ENCODE peak calls at places on chromosomes 2 and 18, in seven cellular contexts. V is progenitor cell of endocrine pancreas, X is activated T-helper 1 cell treated with Interleukin-2 at 50 U/mL for 16 hours, M is adrenal gland, F is GDM1, I is type B pancreatic cell, B is EL. O is an unnamed sample.
A peak's percentile ranks its signal among the peaks of the same experiment; 100 is the strongest.

GRCh38 chr2:195657634-195658540 is 861 bp downstream of the SLC39A10 start:
- DNase-seq in V (peak; percentile 39), X (peak; percentile 55), M (peak; percentile 78), F (peak; percentile 58), I (peak; percentile 76), B (peak; percentile 68), O (peak; percentile 62)

GRCh38 chr18:74493689-74494088 is 2.5 kb upstream of the CNDP2 start:
- DNase-seq in V (no peak), X (peak; percentile 37), M (no peak), F (peak; percentile 57), I (peak; percentile 65), B (peak; percentile 26), O (peak; percentile 50)

GRCh38 chr18:7926526-7926925 is 359.4 kb downstream of the PTPRM start:
- DNase-seq in V (no peak), X (no peak), M (no peak), F (no peak), I (no peak), B (no peak), O (no peak)

GRCh38 chr2:188291617-188292445 is at the start of gene GULP1:
- DNase-seq in V (peak; percentile 72), X (no peak), M (peak; percentile 86), F (no peak), I (peak; percentile 87), B (peak; percentile 82), O (no peak)

GRCh38 chr18:74303936-74304335 is 11.7 kb upstream of the C18orf63 start:
- DNase-seq in V (no peak), X (no peak), M (no peak), F (no peak), I (no peak), B (peak; percentile 78), O (no peak)

GRCh38 chr18:48942554-48943261 is 8.1 kb downstream of the SMAD7 start:
- DNase-seq in V (peak; percentile 46), X (no peak), M (peak; percentile 90), F (no peak), I (no peak), B (peak; percentile 99), O (no peak)

GRCh38 chr2:172545408-172546075 is 10.3 kb upstream of the PDK1 start:
- DNase-seq in V (no peak), X (no peak), M (no peak), F (no peak), I (no peak), B (no peak), O (no peak)

GRCh38 chr2:117674172-117674571 is 140.3 kb upstream of the DDX18 start:
- DNase-seq in V (no peak), X (no peak), M (no peak), F (no peak), I (no peak), B (no peak), O (no peak)

GRCh38 chr2:239865059-239865639 is 160.0 kb downstream of the NDUFA10 start:
- DNase-seq in V (no peak), X (no peak), M (no peak), F (no peak), I (no peak), B (no peak), O (no peak)

GRCh38 chr2:54166121-54166773 is 50.8 kb downstream of the ACYP2 start:
- DNase-seq in V (no peak), X (no peak), M (no peak), F (no peak), I (no peak), B (peak; percentile 8), O (no peak)

GRCh38 chr2:141692829-141693228 is 438.0 kb downstream of the LRP1B start:
- DNase-seq in V (no peak), X (no peak), M (no peak), F (no peak), I (no peak), B (no peak), O (no peak)

GRCh38 chr2:217753460-217754200 is 249.2 kb downstream of the TNS1 start:
- DNase-seq in V (no peak), X (no peak), M (no peak), F (no peak), I (no peak), B (peak; percentile 26), O (no peak)

GRCh38 chr2:108833219-108833618 is 46.6 kb downstream of the CCDC138 start:
- DNase-seq in V (no peak), X (no peak), M (no peak), F (no peak), I (no peak), B (no peak), O (no peak)

GRCh38 chr2:225737556-225737955 is 338.0 kb downstream of the NYAP2 start:
- DNase-seq in V (no peak), X (no peak), M (no peak), F (no peak), I (no peak), B (peak; percentile 76), O (no peak)

GRCh38 chr2:179106342-179107178 is 56.6 kb upstream of the CCDC141 start:
- DNase-seq in V (no peak), X (no peak), M (peak; percentile 57), F (no peak), I (no peak), B (peak; percentile 96), O (no peak)

GRCh38 chr2:24304098-24304497 is 56.2 kb downstream of the ITSN2 start:
- DNase-seq in V (no peak), X (no peak), M (peak; percentile 95), F (no peak), I (no peak), B (no peak), O (no peak)

GRCh38 chr2:201580486-201580885 is 62.8 kb downstream of the TMEM237 start:
- DNase-seq in V (no peak), X (no peak), M (no peak), F (no peak), I (no peak), B (peak; percentile 68), O (no peak)

GRCh38 chr2:191691016-191691725 is 13.2 kb downstream of the NABP1 start:
- DNase-seq in V (no peak), X (no peak), M (peak; percentile 25), F (peak; percentile 47), I (no peak), B (peak; percentile 79), O (peak; percentile 22)

GRCh38 chr2:37851428-37851827 is 73.7 kb upstream of the RMDN2 start:
- DNase-seq in V (no peak), X (no peak), M (no peak), F (no peak), I (no peak), B (no peak), O (no peak)

GRCh38 chr2:205706769-205707375 is 24.6 kb downstream of the NRP2 start:
- DNase-seq in V (no peak), X (peak; percentile 13), M (peak; percentile 89), F (peak; percentile 83), I (no peak), B (peak; percentile 84), O (no peak)

GRCh38 chr18:74351354-74351753 is 35.7 kb downstream of the C18orf63 start:
- DNase-seq in V (no peak), X (no peak), M (peak; percentile 33), F (no peak), I (no peak), B (peak; percentile 72), O (no peak)

GRCh38 chr18:31099490-31100230 is 2.6 kb downstream of the DSC2 start:
- DNase-seq in V (no peak), X (no peak), M (no peak), F (no peak), I (no peak), B (no peak), O (no peak)

GRCh38 chr2:177547122-177547521 is 154.5 kb downstream of the AGPS start:
- DNase-seq in V (no peak), X (no peak), M (no peak), F (no peak), I (no peak), B (no peak), O (no peak)

GRCh38 chr2:94994914-94995236 is 30.6 kb upstream of the MAL start:
- DNase-seq in V (no peak), X (no peak), M (no peak), F (no peak), I (no peak), B (no peak), O (no peak)

GRCh38 chr2:233473878-233474277 is 92.7 kb downstream of the USP40 start:
- DNase-seq in V (no peak), X (no peak), M (no peak), F (no peak), I (no peak), B (no peak), O (no peak)

GRCh38 chr2:147844691-147845607 is at the start of gene ACVR2A:
- DNase-seq in V (peak; percentile 33), X (no peak), M (peak; percentile 28), F (no peak), I (peak; percentile 71), B (peak; percentile 45), O (peak; percentile 22)

GRCh38 chr2:179860255-179861026 is 971 bp downstream of the ZNF385B start:
- DNase-seq in V (no peak), X (no peak), M (peak; percentile 20), F (no peak), I (no peak), B (peak; percentile 2), O (no peak)

GRCh38 chr2:240165638-240166037 is 25.2 kb upstream of the OTOS start:
- DNase-seq in V (no peak), X (no peak), M (no peak), F (no peak), I (no peak), B (no peak), O (no peak)

GRCh38 chr18:52007109-52007508 is 332.9 kb upstream of the DCC start:
- DNase-seq in V (no peak), X (no peak), M (no peak), F (no peak), I (no peak), B (no peak), O (no peak)

GRCh38 chr2:231909631-231910030 is 16.6 kb downstream of the NPPC start:
- DNase-seq in V (no peak), X (no peak), M (no peak), F (no peak), I (no peak), B (no peak), O (no peak)

GRCh38 chr2:33411765-33412164 is 64.7 kb upstream of the RASGRP3 start:
- DNase-seq in V (no peak), X (no peak), M (no peak), F (no peak), I (no peak), B (peak; percentile 45), O (no peak)

GRCh38 chr2:141610564-141610963 is 520.3 kb downstream of the LRP1B start:
- DNase-seq in V (no peak), X (no peak), M (no peak), F (no peak), I (no peak), B (no peak), O (no peak)

GRCh38 chr2:143948710-143949109 is 571.2 kb downstream of the ZEB2 start:
- DNase-seq in V (no peak), X (no peak), M (no peak), F (no peak), I (no peak), B (peak; percentile 51), O (no peak)

GRCh38 chr2:111705711-111706323 is 178.2 kb downstream of the ANAPC1 start:
- DNase-seq in V (no peak), X (peak; percentile 18), M (no peak), F (no peak), I (no peak), B (peak; percentile 82), O (no peak)

GRCh38 chr2:156331572-156332451 is 709 bp downstream of the NR4A2 start:
- DNase-seq in V (no peak), X (no peak), M (peak; percentile 80), F (peak; percentile 14), I (no peak), B (peak; percentile 65), O (no peak)

O was measured in CD4-positive, alpha-beta T cell.